ENCODE peak calls at places on chromosome 3, in ten cellular contexts. H, T, O, X, M, E, A, S, R and P are unnamed samples.

GRCh38 chr3:28598165-28598564 is 249.5 kb upstream of the AZI2 start:
- DNase-seq in H (no peak), T (no peak), O (no peak), X (no peak), M (no peak), E (no peak), A (no peak), S (no peak), R (peak; percentile 75), P (no peak)

GRCh38 chr3:117059054-117059989 is 349.7 kb downstream of the TUSC7 start:
- DNase-seq in H (peak; percentile 10), T (no peak), O (no peak), X (no peak), M (no peak), E (peak; percentile 46), A (no peak), S (no peak), R (peak; percentile 38), P (no peak)

GRCh38 chr3:148513066-148513671 is 184.5 kb upstream of the AGTR1 start:
- DNase-seq in H (no peak), T (no peak), O (no peak), X (no peak), M (no peak), E (peak; percentile 25), A (no peak), S (no peak), R (peak; percentile 10), P (no peak)

GRCh38 chr3:147369671-147370123 is 36.6 kb downstream of the ZIC4 start:
- DNase-seq in H (no peak), T (no peak), O (no peak), X (no peak), M (no peak), E (no peak), A (no peak), S (no peak), R (no peak), P (no peak)

GRCh38 chr3:69558912-69559311 is 173.0 kb upstream of the FRMD4B start:
- DNase-seq in H (no peak), T (peak; percentile 59), O (no peak), X (peak; percentile 83), M (no peak), E (peak; percentile 91), A (no peak), S (no peak), R (peak; percentile 79), P (no peak)

GRCh38 chr3:128326051-128326823 is 140.5 kb downstream of the DNAJB8 start:
- DNase-seq in H (no peak), T (no peak), O (peak; percentile 36), X (no peak), M (no peak), E (no peak), A (no peak), S (no peak), R (no peak), P (no peak)

GRCh38 chr3:158405507-158405906 is 165.5 kb upstream of the MLF1 start:
- DNase-seq in H (no peak), T (no peak), O (no peak), X (no peak), M (no peak), E (no peak), A (no peak), S (no peak), R (no peak), P (no peak)

GRCh38 chr3:128549283-128550112 is 56.5 kb upstream of the GATA2 start:
- DNase-seq in H (no peak), T (peak; percentile 76), O (peak; percentile 67), X (peak; percentile 40), M (no peak), E (peak; percentile 98), A (no peak), S (peak; percentile 28), R (peak; percentile 75), P (peak; percentile 29)

GRCh38 chr3:47113669-47114365 is 50.1 kb downstream of the SETD2 start:
- DNase-seq in H (no peak), T (no peak), O (no peak), X (no peak), M (no peak), E (no peak), A (no peak), S (peak; percentile 14), R (peak; percentile 93), P (peak; percentile 28)

GRCh38 chr3:122558605-122559004 is 5.5 kb downstream of the PARP9 start:
- DNase-seq in H (no peak), T (no peak), O (no peak), X (no peak), M (no peak), E (no peak), A (no peak), S (no peak), R (no peak), P (no peak)

GRCh38 chr3:138408751-138409161 is 25.7 kb upstream of the ESYT3 start:
- DNase-seq in H (no peak), T (no peak), O (no peak), X (no peak), M (no peak), E (no peak), A (no peak), S (no peak), R (no peak), P (no peak)

GRCh38 chr3:45670995-45671394 is 18.2 kb upstream of the SACM1L start:
- DNase-seq in H (no peak), T (peak; percentile 56), O (no peak), X (peak; percentile 38), M (no peak), E (peak; percentile 87), A (no peak), S (no peak), R (no peak), P (peak; percentile 84)

GRCh38 chr3:152283492-152284381 is 15.0 kb downstream of the MBNL1 start:
- DNase-seq in H (no peak), T (no peak), O (no peak), X (no peak), M (no peak), E (no peak), A (no peak), S (no peak), R (peak; percentile 54), P (no peak)

GRCh38 chr3:38960953-38961622 is 90.7 kb downstream of the SCN11A start:
- DNase-seq in H (peak; percentile 54), T (no peak), O (no peak), X (peak; percentile 33), M (peak; percentile 51), E (peak; percentile 57), A (peak; percentile 47), S (no peak), R (peak; percentile 66), P (peak; percentile 6)

GRCh38 chr3:175342196-175342595 is 483.1 kb downstream of the NAALADL2 start:
- DNase-seq in H (no peak), T (no peak), O (no peak), X (no peak), M (no peak), E (no peak), A (no peak), S (no peak), R (no peak), P (no peak)

GRCh38 chr3:32910954-32911353 is 40.5 kb upstream of the CCR4 start:
- DNase-seq in H (no peak), T (no peak), O (no peak), X (no peak), M (no peak), E (peak; percentile 31), A (no peak), S (no peak), R (no peak), P (peak; percentile 55)

GRCh38 chr3:114597012-114597411 is 303.2 kb downstream of the TIGIT start:
- DNase-seq in H (no peak), T (no peak), O (no peak), X (no peak), M (no peak), E (peak; percentile 16), A (no peak), S (no peak), R (no peak), P (no peak)

GRCh38 chr3:62229908-62230307 is 143.4 kb downstream of the FEZF2 start:
- DNase-seq in H (no peak), T (no peak), O (no peak), X (no peak), M (no peak), E (peak; percentile 17), A (no peak), S (no peak), R (peak; percentile 50), P (no peak)

GRCh38 chr3:50675179-50676030 is 678 bp downstream of the DOCK3 start:
- DNase-seq in H (peak; percentile 75), T (no peak), O (peak; percentile 78), X (no peak), M (peak; percentile 39), E (no peak), A (peak; percentile 67), S (no peak), R (no peak), P (no peak)

GRCh38 chr3:82643948-82644347 is 882.5 kb upstream of the GBE1 start:
- DNase-seq in H (no peak), T (no peak), O (no peak), X (no peak), M (no peak), E (no peak), A (no peak), S (no peak), R (peak; percentile 13), P (no peak)
- TF ChIP-seq CTCF in H (peak; percentile 10), T (no peak), O (no peak), X (no peak), M (no peak), E (no peak), A (peak; percentile 29), S (no peak), R (no peak), P (no peak)

GRCh38 chr3:42780892-42781700 is 8.0 kb upstream of the CCDC13 start:
- DNase-seq in H (peak; percentile 38), T (peak; percentile 63), O (no peak), X (no peak), M (no peak), E (peak; percentile 87), A (peak; percentile 56), S (no peak), R (peak; percentile 73), P (no peak)
- TF ChIP-seq CTCF in H (peak; percentile 79), T (peak; percentile 86), O (peak; percentile 88), X (peak; percentile 91), M (peak; percentile 81), E (peak; percentile 65), A (peak; percentile 88), S (peak; percentile 62), R (peak; percentile 67), P (peak; percentile 68)

DNA sequence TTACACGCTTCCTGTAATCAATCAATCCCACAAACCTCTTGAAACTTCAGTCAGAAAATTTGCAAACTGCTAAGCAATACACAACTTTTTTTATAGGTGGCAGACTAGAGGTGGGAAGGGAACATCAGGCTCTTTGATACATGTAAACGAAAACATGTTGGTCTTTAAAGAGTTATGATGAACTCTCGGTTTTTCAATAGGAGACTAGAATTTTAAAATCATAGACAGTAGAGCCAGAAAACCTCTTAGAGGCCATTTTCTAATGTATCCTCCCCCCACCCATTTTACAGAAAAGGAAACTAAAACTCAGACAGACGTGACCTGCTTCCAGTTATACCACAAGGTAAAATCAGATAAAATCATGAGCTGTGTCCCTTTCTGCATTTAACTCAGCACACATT is 179.1 kb upstream of the LPP start:
- DNase-seq in H (no peak), T (no peak), O (no peak), X (no peak), M (no peak), E (no peak), A (no peak), S (no peak), R (no peak), P (no peak)
- TF ChIP-seq CTCF in H (no peak), T (no peak), O (peak; percentile 20), X (no peak), M (no peak), E (peak; percentile 13), A (no peak), S (no peak), R (peak; percentile 16), P (no peak)

GRCh38 chr3:49021213-49021812 is 608 bp upstream of the NDUFAF3 start:
- DNase-seq in H (peak; percentile 99), T (peak; percentile 99), O (peak; percentile 98), X (peak; percentile 100), M (peak; percentile 100), E (peak; percentile 98), A (peak; percentile 98), S (peak; percentile 82), R (peak; percentile 98), P (peak; percentile 80)
- TF ChIP-seq CTCF in H (no peak), T (no peak), O (no peak), X (no peak), M (no peak), E (no peak), A (no peak), S (no peak), R (no peak), P (no peak)